ENCODE peak calls at places on chromosome 17, in four cellular contexts. K is Right ventricle myocardium superior, U is HT1080, N is Ammon's horn. V is an unnamed sample.

GRCh38 chr17:79630821-79631639 is 20.2 kb upstream of the RBFOX3 start:
- DNase-seq in K (no peak), U (no peak), N (no peak), V (no peak)

GRCh38 chr17:48804936-48805411 is 12.1 kb downstream of the TTLL6 start:
- DNase-seq in K (peak; percentile 61), U (peak; percentile 63), N (peak; percentile 59), V (peak; percentile 49)

GRCh38 chr17:48335858-48336500 is 94.0 kb downstream of the SKAP1 start:
- DNase-seq in K (no peak), U (peak; percentile 82), N (peak; percentile 16), V (peak; percentile 58)

GRCh38 chr17:3512512-3513171 is 36.8 kb downstream of the ASPA start:
- DNase-seq in K (peak; percentile 89), U (no peak), N (peak; percentile 94), V (peak; percentile 30)

GRCh38 chr17:50908860-50909764 is 43.0 kb upstream of the TOB1 start:
- DNase-seq in K (peak; percentile 84), U (no peak), N (no peak), V (no peak)

GRCh38 chr17:74429604-74430384 is 2.1 kb upstream of the GPRC5C start:
- DNase-seq in K (no peak), U (no peak), N (no peak), V (peak; percentile 84)

GRCh38 chr17:47305302-47305923 is 18.3 kb upstream of the EFCAB13 start:
- DNase-seq in K (no peak), U (peak; percentile 95), N (no peak), V (no peak)

GRCh38 chr17:77331161-77331864 is 190.5 kb downstream of the SEC14L1 start:
- DNase-seq in K (peak; percentile 97), U (peak; percentile 87), N (peak; percentile 91), V (peak; percentile 92)

GRCh38 chr17:1095853-1096675 is 83.7 kb downstream of the ABR start:
- DNase-seq in K (peak; percentile 35), U (no peak), N (no peak), V (no peak)

GRCh38 chr17:75365931-75366275 is 39.6 kb downstream of the GRB2 start:
- DNase-seq in K (no peak), U (no peak), N (no peak), V (no peak)

GRCh38 chr17:2852211-2852610 is 56.0 kb downstream of the RAP1GAP2 start:
- DNase-seq in K (no peak), U (no peak), N (no peak), V (no peak)

GRCh38 chr17:40821536-40821935 is 878 bp downstream of the KRT10 start:
- DNase-seq in K (no peak), U (no peak), N (no peak), V (no peak)

GRCh38 chr17:38511126-38512108 is 83.2 kb downstream of the ARHGAP23 start:
- DNase-seq in K (peak; percentile 31), U (peak; percentile 38), N (no peak), V (no peak)

V was measured in G401.